ENCODE peak calls at places on chromosomes 6 and 20, in five cellular contexts. U is right cardiac atrium, B is foreskin keratinocyte, T is heart left ventricle, N is T-helper 17 cell. M is an unnamed sample.

GRCh38 chr6:134658596-134658995 is 291.3 kb downstream of the ALDH8A1 start:
- ATAC-seq in N (no peak), T (no peak), U (no peak), B (no peak), M (no peak)

GRCh38 chr6:15319677-15320076 is 73.8 kb downstream of the JARID2 start:
- ATAC-seq in B (no peak), N (no peak), T (no peak), U (no peak), M (no peak)

GRCh38 chr20:38833154-38833856 is 27.8 kb downstream of the PPP1R16B start:
- ATAC-seq in B (no peak), U (no peak), N (peak), T (no peak), M (no peak)

GRCh38 chr6:83417880-83418663 is 12.8 kb downstream of the ME1 start:
- ATAC-seq in N (no peak), U (peak), B (peak), T (no peak), M (peak)

GRCh38 chr20:21583486-21584168 is 69.8 kb upstream of the NKX2-2 start:
- ATAC-seq in U (no peak), N (no peak), B (no peak), T (no peak), M (no peak)

GRCh38 chr6:142966294-142966693 is 21.3 kb upstream of the HIVEP2 start:
- ATAC-seq in B (no peak), T (no peak), N (no peak), U (no peak), M (no peak)

GRCh38 chr20:49037962-49038387 is 8.1 kb upstream of the CSE1L start:
- ATAC-seq in U (no peak), B (no peak), N (peak), T (no peak), M (no peak)

GRCh38 chr20:57581202-57582028 is 20.5 kb downstream of the PCK1 start:
- ATAC-seq in T (no peak), N (no peak), B (no peak), U (no peak), M (no peak)

GRCh38 chr6:165844232-165844631 is 181.2 kb upstream of the PDE10A start:
- ATAC-seq in N (no peak), U (no peak), T (no peak), B (no peak), M (no peak)

GRCh38 chr6:47182291-47182957 is 127.3 kb downstream of the TNFRSF21 start:
- ATAC-seq in T (no peak), N (no peak), U (no peak), B (no peak), M (peak)

GRCh38 chr20:51484141-51484815 is 58.2 kb downstream of the NFATC2 start:
- ATAC-seq in U (no peak), N (no peak), B (no peak), T (no peak), M (peak)

GRCh38 chr20:32707691-32708581 is 34.2 kb upstream of the C20orf203 start:
- ATAC-seq in T (peak), U (no peak), B (no peak), N (no peak), M (no peak)

GRCh38 chr6:47278545-47278944 is 31.2 kb downstream of the TNFRSF21 start:
- ATAC-seq in N (no peak), B (no peak), U (no peak), T (no peak), M (no peak)

GRCh38 chr6:52261229-52261628 is 16.9 kb upstream of the IL17F start:
- ATAC-seq in U (no peak), T (no peak), B (no peak), N (no peak), M (no peak)

GRCh38 chr6:149385998-149386646 is 13.9 kb upstream of the SUMO4 start:
- ATAC-seq in T (no peak), N (peak), U (no peak), B (no peak), M (no peak)

GRCh38 chr6:157251565-157252247 is 71.6 kb downstream of the TMEM242 start:
- ATAC-seq in N (no peak), T (no peak), U (no peak), B (no peak), M (no peak)

GRCh38 chr6:80457044-80457933 is 350.8 kb downstream of the BCKDHB start:
- ATAC-seq in U (peak), T (peak), N (no peak), B (peak), M (peak)

GRCh38 chr6:103797738-103798137 is 1062.0 kb downstream of the HACE1 start:
- ATAC-seq in T (no peak), B (no peak), U (no peak), N (no peak), M (no peak)

GRCh38 chr20:25011831-25012241 is 19.3 kb upstream of the APMAP start:
- ATAC-seq in B (no peak), T (no peak), U (no peak), N (no peak), M (no peak)

GRCh38 chr6:24330137-24330732 is 27.6 kb downstream of the DCDC2 start:
- ATAC-seq in T (peak), U (peak), N (no peak), B (peak), M (no peak)

GRCh38 chr20:8212286-8212685 is 80.2 kb downstream of the PLCB1 start:
- ATAC-seq in T (no peak), B (no peak), N (no peak), U (no peak), M (no peak)

GRCh38 chr6:120129228-120129627 is 779.7 kb upstream of the MAN1A1 start:
- ATAC-seq in N (no peak), B (no peak), T (no peak), U (no peak), M (no peak)

GRCh38 chr6:36715469-36715868 is 17.8 kb downstream of the RAB44 start:
- ATAC-seq in B (no peak), U (no peak), N (no peak), T (no peak), M (no peak)

GRCh38 chr6:144820270-144820669 is 535.1 kb downstream of the UTRN start:
- ATAC-seq in N (no peak), U (no peak), B (peak), T (no peak), M (no peak)